ENCODE peak calls at places on chromosome 20, in ten cellular contexts. A is Ammon's horn; S is astrocyte of the cerebellum; M is skeletal muscle cell; H is D341Med; R is H54; D is Peyer's patch; T is Calu3; J is stimulated activated naive B cell treated with anti-CD40 and anti-IgM and Interleukin-4, amounts not matched to agents 10 μg/mL and 1 μg/mL and 100 μg/mL, for 72 hours; K is activated CD8-positive, alpha-beta memory T cell treated with anti-CD3 and anti-CD28 coated beads for 24 hours. I is an unnamed sample.
A peak's percentile ranks its signal among the peaks of the same experiment; 100 is the strongest.

GRCh38 chr20:33554914-33555420 is 65.1 kb downstream of the CBFA2T2 start:
- DNase-seq in D (no peak), M (peak; percentile 67), K (no peak), H (peak; percentile 56), A (no peak), R (peak; percentile 56), S (peak; percentile 88), J (peak; percentile 17), T (peak; percentile 51), I (peak; percentile 94)

GRCh38 chr20:35643045-35643444 is 21.7 kb downstream of the CPNE1 start:
- DNase-seq in D (no peak), A (no peak), H (no peak), J (no peak), S (no peak), R (no peak), K (no peak), T (no peak), M (no peak), I (no peak)

GRCh38 chr20:12453711-12454110 is 536.0 kb downstream of the BTBD3 start:
- DNase-seq in M (no peak), A (no peak), J (no peak), K (no peak), S (no peak), H (no peak), D (no peak), R (no peak), T (no peak), I (no peak)

GRCh38 chr20:461254-462198 is 807 bp downstream of the TBC1D20 start:
- DNase-seq in K (no peak), T (peak; percentile 34), D (no peak), S (no peak), A (peak; percentile 38), H (peak; percentile 84), J (peak; percentile 47), M (no peak), R (peak; percentile 57), I (no peak)

GRCh38 chr20:62485062-62485700 is 9.4 kb upstream of the GATA5 start:
- DNase-seq in T (peak; percentile 41), H (no peak), M (no peak), J (no peak), R (peak; percentile 80), A (no peak), D (peak; percentile 69), S (no peak), K (no peak), I (no peak)

GRCh38 chr20:53569606-53570307 is 23.9 kb downstream of the ZNF217 start:
- DNase-seq in H (no peak), K (peak; percentile 41), T (no peak), S (no peak), R (no peak), D (no peak), A (no peak), M (no peak), J (no peak), I (no peak)

GRCh38 chr20:51412991-51413471 is 129.5 kb downstream of the NFATC2 start:
- DNase-seq in A (no peak), T (peak; percentile 47), J (no peak), H (no peak), S (no peak), K (no peak), M (no peak), D (no peak), R (no peak), I (no peak)

GRCh38 chr20:49832632-49833327 is 20.2 kb downstream of the SLC9A8 start:
- DNase-seq in D (no peak), R (no peak), K (no peak), S (no peak), M (no peak), T (no peak), A (peak; percentile 46), J (peak; percentile 45), H (no peak), I (no peak)

GRCh38 chr20:59253779-59254319 is 46.6 kb upstream of the EDN3 start:
- DNase-seq in J (no peak), R (no peak), D (no peak), A (no peak), K (peak; percentile 63), H (peak; percentile 42), S (no peak), M (no peak), T (no peak), I (no peak)

GRCh38 chr20:50181344-50181743 is 9.3 kb upstream of the CEBPB start:
- DNase-seq in S (no peak), R (no peak), M (no peak), H (no peak), J (no peak), K (no peak), D (peak; percentile 27), A (no peak), T (no peak), I (no peak)

I was measured in GM12878.